ENCODE peak calls at places on chromosome 19, in ten cellular contexts. Z, H, L, W, E, U, F, K, V and Q are unnamed samples.
A peak's percentile ranks its signal among the peaks of the same experiment; 100 is the strongest.

GRCh38 chr19:4730740-4731171 is 7.1 kb upstream of the DPP9 start:
- DNase-seq in Z (peak; percentile 50), H (no peak), L (peak; percentile 62), W (peak; percentile 34), E (no peak), U (peak; percentile 69), F (peak; percentile 86), K (peak; percentile 37), V (no peak), Q (peak; percentile 42)

GRCh38 chr19:14404322-14404721 is 14.8 kb downstream of the DDX39A start:
- DNase-seq in Z (no peak), H (no peak), L (no peak), W (no peak), E (no peak), U (no peak), F (no peak), K (no peak), V (no peak), Q (no peak)

GRCh38 chr19:2507109-2507508 is 31.2 kb downstream of the GADD45B start:
- DNase-seq in Z (no peak), H (no peak), L (no peak), W (peak; percentile 84), E (no peak), U (peak; percentile 63), F (no peak), K (peak; percentile 72), V (no peak), Q (no peak)

GRCh38 chr19:9295411-9295849 is 14.2 kb downstream of the ZNF699 start:
- DNase-seq in Z (no peak), H (no peak), L (no peak), W (no peak), E (no peak), U (no peak), F (no peak), K (no peak), V (no peak), Q (no peak)

GRCh38 chr19:35991731-35992450 is 3.1 kb upstream of the SDHAF1 start:
- DNase-seq in Z (no peak), H (no peak), L (no peak), W (peak; percentile 44), E (no peak), U (no peak), F (no peak), K (no peak), V (no peak), Q (no peak)

GRCh38 chr19:9991425-9992191 is 18.7 kb downstream of the COL5A3 start:
- DNase-seq in Z (no peak), H (no peak), L (no peak), W (no peak), E (no peak), U (no peak), F (no peak), K (no peak), V (no peak), Q (no peak)

GRCh38 chr19:4568884-4569283 is 9.4 kb upstream of the SEMA6B start:
- DNase-seq in Z (no peak), H (no peak), L (no peak), W (no peak), E (no peak), U (no peak), F (no peak), K (no peak), V (no peak), Q (no peak)

GRCh38 chr19:50238043-50238442 is 34.6 kb downstream of the MYH14 start:
- DNase-seq in Z (no peak), H (no peak), L (no peak), W (no peak), E (no peak), U (no peak), F (no peak), K (no peak), V (no peak), Q (peak; percentile 11)

GRCh38 chr19:40831502-40832430 is 18.5 kb downstream of the CYP2A6 start:
- DNase-seq in Z (no peak), H (peak; percentile 67), L (no peak), W (peak; percentile 59), E (peak; percentile 77), U (no peak), F (no peak), K (peak; percentile 83), V (no peak), Q (no peak)